ENCODE peak calls at places on chromosome 12, in seven cellular contexts. One of them, this sample, is unnamed.

GRCh38 chr12:116495260-116495659 is 63.9 kb upstream of the MAP1LC3B2 start:
- DNase-seq in ovary: no peak
- DNase-seq in keratinocyte: peak
- DNase-seq in suprapubic skin: no peak
- DNase-seq in MCF 10A: no peak
- DNase-seq in IMR-90: peak
- DNase-seq in GM06990: no peak
- DNase-seq in this sample: no peak

GRCh38 chr12:45336331-45336730 is 120.4 kb downstream of the ANO6 start:
- DNase-seq in suprapubic skin: no peak
- DNase-seq in MCF 10A: peak
- DNase-seq in keratinocyte: peak
- DNase-seq in IMR-90: peak
- DNase-seq in GM06990: no peak
- DNase-seq in ovary: no peak
- DNase-seq in this sample: no peak

GRCh38 chr12:79634957-79635471 is 55.8 kb downstream of the PAWR start:
- DNase-seq in suprapubic skin: no peak
- DNase-seq in IMR-90: no peak
- DNase-seq in ovary: no peak
- DNase-seq in GM06990: no peak
- DNase-seq in MCF 10A: peak
- DNase-seq in keratinocyte: peak
- DNase-seq in this sample: no peak

GRCh38 chr12:93766802-93767523 is 89.8 kb downstream of the CRADD start:
- DNase-seq in GM06990: no peak
- DNase-seq in ovary: no peak
- DNase-seq in keratinocyte: no peak
- DNase-seq in suprapubic skin: no peak
- DNase-seq in MCF 10A: peak
- DNase-seq in IMR-90: peak
- DNase-seq in this sample: no peak

GRCh38 chr12:90250766-90251165 is 542.1 kb upstream of the ATP2B1 start:
- DNase-seq in IMR-90: no peak
- DNase-seq in ovary: no peak
- DNase-seq in MCF 10A: peak
- DNase-seq in keratinocyte: no peak
- DNase-seq in suprapubic skin: no peak
- DNase-seq in GM06990: no peak
- DNase-seq in this sample: no peak

GRCh38 chr12:99386907-99387306 is 260.6 kb upstream of the GARIN6 start:
- DNase-seq in MCF 10A: peak
- DNase-seq in suprapubic skin: no peak
- DNase-seq in IMR-90: peak
- DNase-seq in ovary: no peak
- DNase-seq in GM06990: no peak
- DNase-seq in keratinocyte: peak
- DNase-seq in this sample: no peak

GRCh38 chr12:105462841-105463240 is 132.3 kb downstream of the C12orf75 start:
- DNase-seq in suprapubic skin: no peak
- DNase-seq in keratinocyte: no peak
- DNase-seq in IMR-90: peak
- DNase-seq in ovary: no peak
- DNase-seq in GM06990: no peak
- DNase-seq in MCF 10A: peak
- DNase-seq in this sample: no peak

GRCh38 chr12:128258866-128259555 is 8.0 kb upstream of the TMEM132C start:
- DNase-seq in MCF 10A: no peak
- DNase-seq in IMR-90: no peak
- DNase-seq in keratinocyte: no peak
- DNase-seq in suprapubic skin: no peak
- DNase-seq in ovary: no peak
- DNase-seq in GM06990: no peak
- DNase-seq in this sample: no peak

GRCh38 chr12:54220092-54220557 is 31.3 kb upstream of the SMUG1 start:
- DNase-seq in GM06990: peak
- DNase-seq in keratinocyte: peak
- DNase-seq in suprapubic skin: no peak
- DNase-seq in ovary: peak
- DNase-seq in MCF 10A: peak
- DNase-seq in IMR-90: peak
- DNase-seq in this sample: peak

GRCh38 chr12:48680861-48681260 is 1.2 kb downstream of the KANSL2 start:
- DNase-seq in IMR-90: no peak
- DNase-seq in GM06990: no peak
- DNase-seq in ovary: no peak
- DNase-seq in suprapubic skin: no peak
- DNase-seq in keratinocyte: no peak
- DNase-seq in MCF 10A: no peak
- DNase-seq in this sample: no peak

GRCh38 chr12:67651380-67651695 is 2.8 kb downstream of the DYRK2 start:
- DNase-seq in suprapubic skin: no peak
- DNase-seq in MCF 10A: peak
- DNase-seq in GM06990: no peak
- DNase-seq in ovary: no peak
- DNase-seq in IMR-90: peak
- DNase-seq in keratinocyte: no peak
- DNase-seq in this sample: no peak

GRCh38 chr12:67716817-67717216 is 68.3 kb downstream of the DYRK2 start:
- DNase-seq in IMR-90: peak
- DNase-seq in keratinocyte: no peak
- DNase-seq in suprapubic skin: no peak
- DNase-seq in GM06990: no peak
- DNase-seq in MCF 10A: peak
- DNase-seq in ovary: no peak
- DNase-seq in this sample: no peak

GRCh38 chr12:47946413-47947107 is 16.8 kb upstream of the TMEM106C start:
- DNase-seq in IMR-90: peak
- DNase-seq in MCF 10A: peak
- DNase-seq in suprapubic skin: no peak
- DNase-seq in GM06990: no peak
- DNase-seq in ovary: peak
- DNase-seq in keratinocyte: no peak
- DNase-seq in this sample: no peak

GRCh38 chr12:2215709-2216560 is 163.1 kb downstream of the CACNA1C start:
- DNase-seq in MCF 10A: no peak
- DNase-seq in suprapubic skin: no peak
- DNase-seq in GM06990: no peak
- DNase-seq in ovary: no peak
- DNase-seq in keratinocyte: no peak
- DNase-seq in IMR-90: peak
- DNase-seq in this sample: no peak

GRCh38 chr12:2214411-2214810 is 161.6 kb downstream of the CACNA1C start:
- DNase-seq in keratinocyte: no peak
- DNase-seq in ovary: no peak
- DNase-seq in GM06990: no peak
- DNase-seq in MCF 10A: peak
- DNase-seq in IMR-90: no peak
- DNase-seq in suprapubic skin: no peak
- DNase-seq in this sample: no peak

GRCh38 chr12:2212971-2213869 is 160.4 kb downstream of the CACNA1C start:
- DNase-seq in IMR-90: no peak
- DNase-seq in suprapubic skin: no peak
- DNase-seq in MCF 10A: no peak
- DNase-seq in ovary: peak
- DNase-seq in keratinocyte: no peak
- DNase-seq in GM06990: no peak
- DNase-seq in this sample: no peak

GRCh38 chr12:2211119-2211518 is 158.3 kb downstream of the CACNA1C start:
- DNase-seq in suprapubic skin: no peak
- DNase-seq in IMR-90: no peak
- DNase-seq in keratinocyte: no peak
- DNase-seq in GM06990: no peak
- DNase-seq in ovary: no peak
- DNase-seq in MCF 10A: no peak
- DNase-seq in this sample: no peak

GRCh38 chr12:2212537-2212936 is 159.8 kb downstream of the CACNA1C start:
- DNase-seq in suprapubic skin: no peak
- DNase-seq in MCF 10A: no peak
- DNase-seq in IMR-90: no peak
- DNase-seq in keratinocyte: no peak
- DNase-seq in GM06990: no peak
- DNase-seq in ovary: no peak
- DNase-seq in this sample: no peak
- TF ChIP-seq CTCF in suprapubic skin: no peak
- TF ChIP-seq CTCF in MCF 10A: no peak
- TF ChIP-seq CTCF in IMR-90: no peak
- TF ChIP-seq CTCF in keratinocyte: no peak
- TF ChIP-seq CTCF in GM06990: no peak
- TF ChIP-seq CTCF in ovary: no peak
- TF ChIP-seq CTCF in this sample: no peak

GRCh38 chr12:13339538-13339937 is 143.0 kb downstream of the EMP1 start:
- DNase-seq in suprapubic skin: no peak
- DNase-seq in keratinocyte: peak
- DNase-seq in MCF 10A: peak
- DNase-seq in GM06990: no peak
- DNase-seq in ovary: no peak
- DNase-seq in IMR-90: no peak
- DNase-seq in this sample: no peak
- TF ChIP-seq CTCF in suprapubic skin: no peak
- TF ChIP-seq CTCF in keratinocyte: no peak
- TF ChIP-seq CTCF in MCF 10A: no peak
- TF ChIP-seq CTCF in GM06990: no peak
- TF ChIP-seq CTCF in ovary: no peak
- TF ChIP-seq CTCF in IMR-90: no peak
- TF ChIP-seq CTCF in this sample: no peak

DNA sequence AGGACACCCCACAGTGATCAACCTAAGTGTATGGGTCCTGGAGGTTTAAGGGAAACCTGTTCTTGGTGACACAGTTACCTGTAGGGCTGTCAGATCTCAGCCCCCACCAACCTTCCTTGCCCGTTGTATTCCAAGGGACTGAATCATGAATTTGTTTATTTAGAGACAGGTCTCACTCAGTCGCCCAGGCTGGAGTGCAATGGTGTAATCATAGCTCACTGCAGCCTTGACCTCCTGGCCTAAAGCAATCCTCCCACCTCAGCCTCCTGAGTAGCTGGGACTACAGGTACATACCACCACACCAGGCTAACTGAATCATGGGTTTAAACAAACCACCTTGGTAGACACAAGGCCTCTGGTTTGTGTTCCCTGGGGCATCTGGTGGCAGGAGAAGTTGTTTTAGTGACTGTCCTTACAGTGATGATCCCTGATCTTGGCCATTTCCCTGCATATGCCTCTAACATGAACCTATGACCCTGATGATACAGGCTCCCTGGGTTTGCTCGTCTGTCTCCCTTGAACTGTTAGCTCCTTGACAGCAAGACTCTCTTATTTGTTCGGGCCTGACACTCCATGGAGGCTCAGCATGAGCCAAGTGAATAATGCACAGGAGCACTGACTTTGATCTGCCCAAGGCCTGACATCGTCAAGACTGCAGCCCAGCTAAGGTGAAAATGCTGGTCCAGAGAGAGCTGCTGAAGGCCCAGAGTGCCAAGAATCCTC is 47.9 kb downstream of the PITPNM2 start:
- DNase-seq in MCF 10A: no peak
- DNase-seq in GM06990: no peak
- DNase-seq in ovary: no peak
- DNase-seq in keratinocyte: no peak
- DNase-seq in IMR-90: no peak
- DNase-seq in suprapubic skin: no peak
- DNase-seq in this sample: no peak
- TF ChIP-seq CTCF in MCF 10A: no peak
- TF ChIP-seq CTCF in GM06990: no peak
- TF ChIP-seq CTCF in ovary: no peak
- TF ChIP-seq CTCF in keratinocyte: no peak
- TF ChIP-seq CTCF in IMR-90: no peak
- TF ChIP-seq CTCF in suprapubic skin: no peak
- TF ChIP-seq CTCF in this sample: no peak

GRCh38 chr12:1922075-1922709 is 3.7 kb upstream of the CACNA2D4 start:
- DNase-seq in MCF 10A: no peak
- DNase-seq in ovary: no peak
- DNase-seq in suprapubic skin: peak
- DNase-seq in keratinocyte: no peak
- DNase-seq in GM06990: no peak
- DNase-seq in IMR-90: no peak
- DNase-seq in this sample: no peak
- TF ChIP-seq CTCF in MCF 10A: no peak
- TF ChIP-seq CTCF in ovary: no peak
- TF ChIP-seq CTCF in suprapubic skin: no peak
- TF ChIP-seq CTCF in keratinocyte: no peak
- TF ChIP-seq CTCF in GM06990: no peak
- TF ChIP-seq CTCF in IMR-90: no peak
- TF ChIP-seq CTCF in this sample: no peak

This sample was measured in neural crest cell.